ENCODE peak calls at places on chromosomes 16 and 17, in five cellular contexts. Z is HEK293T, N is SK-N-SH, M is K562, U is HepG2. L is an unnamed sample.

GRCh38 chr17:46063239-46063638 is 64.2 kb downstream of the STH start:
- DNase-seq in Z (no peak), N (no peak), M (no peak), U (no peak), L (no peak)

GRCh38 chr17:496761-497586 is 144.4 kb upstream of the RPH3AL start:
- DNase-seq in Z (no peak), N (no peak), M (no peak), U (no peak), L (no peak)

GRCh38 chr17:65783845-65784334 is 222.4 kb upstream of the AXIN2 start:
- DNase-seq in Z (no peak), N (no peak), M (no peak), U (peak), L (no peak)

GRCh38 chr16:73793286-73793685 is 503.3 kb upstream of the PSMD7 start:
- DNase-seq in Z (no peak), N (no peak), M (no peak), U (no peak), L (no peak)

GRCh38 chr17:67223924-67224323 is 21.1 kb downstream of the HELZ start:
- DNase-seq in Z (peak), N (peak), M (peak), U (peak), L (no peak)

GRCh38 chr16:2091722-2092620 is 43.7 kb downstream of the PKD1 start:
- DNase-seq in Z (no peak), N (peak), M (no peak), U (no peak), L (no peak)

GRCh38 chr16:1422076-1422475 is 1.5 kb upstream of the UQCC4 start:
- DNase-seq in Z (no peak), N (no peak), M (no peak), U (no peak), L (no peak)

GRCh38 chr17:2971851-2972250 is 91.6 kb downstream of the OR1D5 start:
- DNase-seq in Z (no peak), N (no peak), M (no peak), U (no peak), L (no peak)

GRCh38 chr17:70314506-70314905 is 145.2 kb downstream of the KCNJ2 start:
- DNase-seq in Z (no peak), N (no peak), M (no peak), U (no peak), L (no peak)

GRCh38 chr16:50372611-50373344 is 4.0 kb upstream of the BRD7 start:
- DNase-seq in Z (no peak), N (peak), M (no peak), U (peak), L (no peak)

GRCh38 chr16:31476305-31477219 is 4.6 kb downstream of the TGFB1I1 start:
- DNase-seq in Z (no peak), N (peak), M (peak), U (peak), L (no peak)

GRCh38 chr17:44269118-44269794 is 1.3 kb upstream of the SLC4A1 start:
- DNase-seq in Z (no peak), N (peak), M (peak), U (no peak), L (no peak)

GRCh38 chr16:70381604-70382342 is 35.1 kb downstream of the DDX19A start:
- DNase-seq in Z (no peak), N (no peak), M (no peak), U (no peak), L (no peak)

GRCh38 chr16:70380919-70381603 is 34.4 kb downstream of the DDX19A start:
- DNase-seq in Z (peak), N (peak), M (no peak), U (peak), L (peak)

GRCh38 chr16:70380205-70380918 is 33.7 kb downstream of the DDX19A start:
- DNase-seq in Z (no peak), N (peak), M (no peak), U (peak), L (no peak)

GRCh38 chr16:70377782-70378181 is 31.1 kb downstream of the DDX19A start:
- DNase-seq in Z (no peak), N (no peak), M (no peak), U (no peak), L (no peak)

DNA sequence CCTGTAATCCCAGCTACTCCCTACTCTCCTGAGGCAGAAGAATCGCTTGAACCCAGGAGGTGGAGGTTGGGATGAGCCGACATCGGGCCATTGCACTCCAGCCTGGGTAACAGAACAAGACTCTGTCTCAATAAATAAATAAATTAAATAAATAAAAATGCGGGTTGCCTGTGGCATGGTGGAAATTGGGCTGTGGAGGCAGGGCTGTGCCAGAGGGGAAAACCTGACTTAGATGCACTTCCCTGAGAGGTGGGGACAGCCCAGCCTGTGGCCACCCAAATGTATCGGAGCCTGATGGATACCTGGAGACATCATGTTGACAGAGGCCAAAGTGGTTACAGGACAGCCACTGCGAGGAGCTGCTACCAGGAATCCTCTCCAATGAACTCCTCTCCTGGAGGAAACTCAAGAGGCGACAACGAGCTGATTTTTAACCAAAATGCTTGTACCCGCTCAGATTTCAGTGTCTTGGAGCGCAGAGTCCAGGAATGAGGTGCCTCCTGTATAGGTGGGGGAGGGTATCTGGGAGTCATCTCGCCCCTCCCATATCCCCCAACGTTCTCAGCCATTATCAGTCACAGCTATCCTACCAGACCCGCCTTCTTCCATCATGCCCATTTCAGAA is 32.3 kb downstream of the DDX19A start:
- DNase-seq in Z (no peak), N (no peak), M (no peak), U (no peak), L (no peak)
- TF ChIP-seq FOXM1 in Z (no peak), N (no peak), M (no peak), U (no peak), L (no peak)

DNA sequence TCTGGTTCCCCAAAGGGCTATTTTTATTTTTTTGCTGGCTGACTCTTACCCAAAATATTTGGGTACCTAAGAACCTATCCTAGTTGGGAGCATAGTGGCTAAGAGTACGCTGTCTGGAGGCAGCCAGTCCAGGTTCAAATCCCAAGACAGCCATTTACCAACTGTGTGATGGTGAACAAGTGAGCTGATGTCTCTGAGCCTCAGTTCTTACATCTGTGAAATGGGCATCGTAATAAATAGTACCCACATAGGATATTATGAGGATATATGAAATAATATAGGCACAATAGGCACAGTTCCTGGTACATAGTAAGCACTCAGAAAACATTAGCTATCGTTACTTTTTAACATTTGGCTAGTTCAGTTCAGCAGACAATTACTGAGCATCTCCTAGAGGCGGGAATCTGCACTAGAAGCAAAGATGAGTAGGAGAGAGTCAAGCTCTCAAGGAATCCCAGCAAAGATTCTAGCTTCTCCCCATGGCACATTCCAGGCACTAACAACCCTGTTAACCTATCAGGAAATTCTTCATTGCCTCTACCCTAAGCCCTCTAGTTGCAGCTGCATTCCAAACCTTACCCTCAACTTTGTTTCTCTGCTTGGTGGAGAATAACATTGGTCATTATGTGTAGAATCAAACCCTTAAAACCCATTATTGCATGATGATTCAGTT is 31.6 kb downstream of the GPR139 start:
- DNase-seq in Z (no peak), N (no peak), M (no peak), U (no peak), L (no peak)
- TF ChIP-seq FOXM1 in Z (no peak), N (no peak), M (no peak), U (no peak), L (no peak)

GRCh38 chr17:13921841-13922776 is 147.2 kb upstream of the COX10 start:
- DNase-seq in Z (no peak), N (no peak), M (no peak), U (no peak), L (no peak)
- TF ChIP-seq FOXM1 in Z (no peak), N (no peak), M (no peak), U (no peak), L (no peak)

DNA sequence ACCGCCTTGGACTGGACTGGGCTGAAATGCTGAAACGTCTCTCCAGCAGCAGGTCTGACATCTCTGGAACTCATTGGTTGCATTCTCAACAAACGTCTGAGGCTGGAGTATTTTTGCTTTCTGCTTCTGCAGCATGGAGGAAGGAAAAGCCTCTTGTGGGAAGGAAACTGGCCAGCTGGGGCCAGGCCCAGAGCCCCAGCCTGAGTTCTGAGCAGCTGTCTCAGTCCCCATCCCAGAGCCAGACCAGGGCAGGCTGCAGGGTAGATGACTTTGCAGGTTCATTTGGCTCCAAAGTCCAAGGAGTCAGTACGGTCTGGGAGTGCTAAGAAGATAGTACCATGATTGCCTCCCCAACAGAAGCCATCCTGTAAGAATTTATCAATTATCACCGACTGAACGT is 18.2 kb downstream of the TEKT3 start:
- DNase-seq in Z (no peak), N (no peak), M (no peak), U (no peak), L (no peak)
- TF ChIP-seq FOXM1 in Z (no peak), N (no peak), M (no peak), U (no peak), L (no peak)

GRCh38 chr17:78933959-78934568 is 8.9 kb upstream of the TIMP2 start:
- DNase-seq in Z (peak), N (peak), M (no peak), U (peak), L (no peak)

GRCh38 chr17:78934681-78935418 is 9.7 kb upstream of the TIMP2 start:
- DNase-seq in Z (no peak), N (no peak), M (no peak), U (no peak), L (no peak)

GRCh38 chr17:78933025-78933958 is 8.1 kb upstream of the TIMP2 start:
- DNase-seq in Z (peak), N (peak), M (no peak), U (peak), L (peak)

GRCh38 chr17:78937561-78937960 is 12.4 kb upstream of the TIMP2 start:
- DNase-seq in Z (no peak), N (no peak), M (peak), U (no peak), L (no peak)

GRCh38 chr17:78935419-78936323 is 10.5 kb upstream of the TIMP2 start:
- DNase-seq in Z (peak), N (peak), M (no peak), U (no peak), L (no peak)
- TF ChIP-seq FOXM1 in Z (no peak), N (peak), M (no peak), U (no peak), L (no peak)

DNA sequence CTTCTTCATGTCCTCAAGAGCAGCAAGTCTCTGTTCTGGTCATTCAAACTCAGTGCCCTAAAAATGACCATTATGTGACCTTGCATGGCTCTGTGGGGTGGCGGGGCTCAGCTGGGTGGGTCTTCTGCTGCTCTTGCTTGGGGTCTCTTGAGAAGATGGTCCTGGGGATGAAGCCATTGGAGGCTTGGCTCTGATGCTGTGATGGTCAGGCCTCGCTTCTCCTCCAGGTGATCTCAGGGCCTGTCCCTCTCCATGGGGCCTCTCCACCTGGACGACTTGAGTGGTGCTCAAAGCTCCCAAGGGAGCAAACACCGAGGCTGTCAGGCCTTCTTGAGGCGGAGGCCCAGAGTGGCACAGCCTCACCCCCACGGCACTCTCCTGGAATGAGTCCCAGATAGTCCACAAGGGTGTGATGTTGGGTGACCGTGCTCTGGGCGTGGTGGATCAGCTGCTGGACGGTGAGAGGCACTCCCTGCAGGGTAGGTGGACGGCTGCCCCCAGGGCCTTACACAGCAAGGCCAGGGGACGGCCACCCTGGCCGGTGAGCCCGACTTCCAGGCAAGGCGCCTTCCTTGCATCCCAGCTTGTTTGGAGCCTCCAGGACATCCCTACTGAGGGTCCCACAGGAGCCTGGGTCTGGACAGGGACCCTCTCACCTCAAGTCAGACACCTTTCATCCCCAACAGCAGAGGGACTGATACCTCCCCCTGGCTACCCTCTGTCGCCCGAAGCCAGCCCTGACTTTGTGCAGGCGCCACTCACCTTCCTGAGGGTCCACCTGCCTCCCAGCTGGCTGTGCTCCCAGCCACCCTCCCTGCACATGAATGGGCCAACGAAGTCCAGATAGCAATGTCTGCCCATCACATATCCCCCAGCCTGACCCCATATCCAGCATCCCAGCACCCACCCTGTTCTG is 48.7 kb downstream of the USP22 start:
- DNase-seq in Z (no peak), N (peak), M (no peak), U (no peak), L (no peak)
- TF ChIP-seq FOXM1 in Z (no peak), N (no peak), M (no peak), U (no peak), L (no peak)

DNA sequence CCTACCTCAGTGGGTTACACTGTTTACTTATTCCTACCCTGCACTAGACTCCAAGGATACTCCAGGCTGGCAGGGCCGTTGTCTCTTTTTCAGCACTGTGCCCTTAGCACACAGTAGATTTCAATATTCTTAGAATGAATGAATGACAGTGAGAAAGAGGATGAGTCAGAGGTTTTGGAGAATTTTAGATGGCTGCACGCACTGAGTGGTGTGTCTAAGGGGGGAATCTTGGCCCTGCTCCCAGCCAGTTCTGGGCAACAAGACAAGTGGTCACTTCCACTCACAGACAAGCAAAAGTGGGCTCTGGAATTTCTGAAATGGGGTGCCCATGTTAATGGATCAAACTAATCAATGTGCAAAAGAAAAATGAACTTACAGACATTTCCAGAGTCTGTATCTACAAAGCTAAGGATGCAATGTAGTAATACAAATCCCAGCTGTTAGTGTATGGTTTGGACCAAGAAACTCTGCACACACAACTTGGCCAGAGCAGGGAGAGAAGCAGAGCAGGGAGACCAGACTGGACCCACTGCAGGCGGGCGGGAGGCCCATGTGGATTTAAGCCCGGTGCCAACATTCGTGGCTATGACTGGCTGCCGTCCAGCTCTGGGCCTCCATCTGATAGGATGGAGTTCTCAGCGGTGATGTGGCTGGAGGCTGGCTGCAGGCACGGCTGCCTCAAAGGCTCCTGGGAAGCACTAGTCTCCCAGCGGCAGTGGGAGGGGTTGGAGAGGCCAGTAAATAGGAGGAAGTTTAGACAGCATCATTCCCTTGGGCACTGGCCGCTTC is 95.6 kb upstream of the CDYL2 start:
- DNase-seq in Z (no peak), N (peak), M (no peak), U (peak), L (no peak)
- TF ChIP-seq FOXM1 in Z (no peak), N (no peak), M (no peak), U (no peak), L (no peak)